ENCODE peak calls at places on chromosome 21, in ten cellular contexts. One of them, this sample, is unnamed.

GRCh38 chr21:39610705-39611104 is 2.0 kb upstream of the B3GALT5 start:
- DNase-seq in tibial nerve: no peak
- DNase-seq in brain microvascular endothelial cell: no peak
- DNase-seq in heart left ventricle: no peak
- DNase-seq in cardiac muscle cell: no peak
- DNase-seq in heart right ventricle: no peak
- DNase-seq in left ventricle myocardium inferior: no peak
- DNase-seq in uterus: no peak
- DNase-seq in GM23338: peak; percentile 88
- DNase-seq in stomach: no peak
- DNase-seq in this sample: no peak

GRCh38 chr21:38377165-38378093 is 120.6 kb downstream of the KCNJ15 start:
- DNase-seq in tibial nerve: no peak
- DNase-seq in heart left ventricle: no peak
- DNase-seq in heart right ventricle: no peak
- DNase-seq in uterus: no peak
- DNase-seq in brain microvascular endothelial cell: no peak
- DNase-seq in left ventricle myocardium inferior: no peak
- DNase-seq in GM23338: no peak
- DNase-seq in stomach: no peak
- DNase-seq in cardiac muscle cell: no peak
- DNase-seq in this sample: no peak

GRCh38 chr21:43834146-43834905 is 30.7 kb upstream of the AGPAT3 start:
- DNase-seq in stomach: no peak
- DNase-seq in heart right ventricle: no peak
- DNase-seq in uterus: no peak
- DNase-seq in cardiac muscle cell: no peak
- DNase-seq in left ventricle myocardium inferior: no peak
- DNase-seq in GM23338: no peak
- DNase-seq in heart left ventricle: no peak
- DNase-seq in tibial nerve: no peak
- DNase-seq in brain microvascular endothelial cell: no peak
- DNase-seq in this sample: no peak

GRCh38 chr21:40516336-40516735 is 330.6 kb downstream of the DSCAM start:
- DNase-seq in uterus: no peak
- DNase-seq in left ventricle myocardium inferior: peak; percentile 23
- DNase-seq in cardiac muscle cell: no peak
- DNase-seq in GM23338: peak; percentile 52
- DNase-seq in brain microvascular endothelial cell: no peak
- DNase-seq in stomach: no peak
- DNase-seq in tibial nerve: peak; percentile 24
- DNase-seq in heart right ventricle: no peak
- DNase-seq in heart left ventricle: peak; percentile 22
- DNase-seq in this sample: no peak

GRCh38 chr21:39033878-39034589 is 149.2 kb downstream of the PSMG1 start:
- DNase-seq in heart left ventricle: no peak
- DNase-seq in uterus: no peak
- DNase-seq in GM23338: no peak
- DNase-seq in left ventricle myocardium inferior: no peak
- DNase-seq in heart right ventricle: no peak
- DNase-seq in stomach: peak; percentile 63
- DNase-seq in cardiac muscle cell: peak; percentile 49
- DNase-seq in brain microvascular endothelial cell: peak; percentile 37
- DNase-seq in tibial nerve: no peak
- DNase-seq in this sample: no peak

GRCh38 chr21:38982096-38982495 is 176.4 kb downstream of the ETS2 start:
- DNase-seq in left ventricle myocardium inferior: no peak
- DNase-seq in GM23338: peak; percentile 93
- DNase-seq in stomach: no peak
- DNase-seq in heart left ventricle: no peak
- DNase-seq in cardiac muscle cell: peak; percentile 56
- DNase-seq in uterus: no peak
- DNase-seq in heart right ventricle: no peak
- DNase-seq in tibial nerve: no peak
- DNase-seq in brain microvascular endothelial cell: no peak
- DNase-seq in this sample: no peak

GRCh38 chr21:23471877-23472276 is 2135.4 kb downstream of the MRPL39 start:
- DNase-seq in cardiac muscle cell: no peak
- DNase-seq in uterus: no peak
- DNase-seq in tibial nerve: no peak
- DNase-seq in brain microvascular endothelial cell: no peak
- DNase-seq in stomach: no peak
- DNase-seq in heart left ventricle: no peak
- DNase-seq in GM23338: no peak
- DNase-seq in heart right ventricle: no peak
- DNase-seq in left ventricle myocardium inferior: no peak
- DNase-seq in this sample: no peak

GRCh38 chr21:38175321-38175720 is 81.5 kb upstream of the KCNJ15 start:
- DNase-seq in GM23338: no peak
- DNase-seq in tibial nerve: no peak
- DNase-seq in heart left ventricle: no peak
- DNase-seq in stomach: no peak
- DNase-seq in left ventricle myocardium inferior: no peak
- DNase-seq in uterus: no peak
- DNase-seq in cardiac muscle cell: no peak
- DNase-seq in brain microvascular endothelial cell: no peak
- DNase-seq in heart right ventricle: no peak
- DNase-seq in this sample: no peak

DNA sequence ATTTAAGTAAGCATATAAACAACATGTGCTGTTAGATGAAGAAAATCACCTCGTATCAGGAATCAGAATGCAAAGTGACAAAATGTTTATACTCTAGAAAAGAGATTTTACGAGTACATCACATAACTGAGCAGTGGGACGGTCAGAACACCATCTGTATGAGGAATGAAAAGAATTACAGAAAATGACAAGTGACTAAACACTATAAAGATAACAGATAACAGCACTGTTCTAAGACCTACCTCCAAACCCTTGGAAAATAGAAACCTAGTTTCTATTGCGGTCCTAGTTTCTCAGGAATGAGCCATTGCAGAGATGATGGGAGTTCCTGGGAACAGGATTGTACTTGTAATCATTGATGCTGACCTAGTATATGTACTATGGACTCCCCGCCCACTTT is 839.4 kb upstream of the ADAMTS5 start:
- DNase-seq in GM23338: no peak
- DNase-seq in stomach: no peak
- DNase-seq in heart right ventricle: no peak
- DNase-seq in left ventricle myocardium inferior: no peak
- DNase-seq in heart left ventricle: no peak
- DNase-seq in cardiac muscle cell: no peak
- DNase-seq in tibial nerve: no peak
- DNase-seq in uterus: no peak
- DNase-seq in brain microvascular endothelial cell: no peak
- DNase-seq in this sample: no peak
- H3K27ac ChIP-seq in GM23338: no peak overlapping the region
- H3K27ac ChIP-seq in stomach: no peak overlapping the region
- H3K27ac ChIP-seq in heart right ventricle: no peak overlapping the region
- H3K27ac ChIP-seq in left ventricle myocardium inferior: no peak overlapping the region
- H3K27ac ChIP-seq in heart left ventricle: no peak overlapping the region
- H3K27ac ChIP-seq in cardiac muscle cell: no peak overlapping the region
- H3K27ac ChIP-seq in tibial nerve: no peak overlapping the region
- H3K27ac ChIP-seq in uterus: peak overlapping the region; percentile 73
- H3K27ac ChIP-seq in brain microvascular endothelial cell: no peak overlapping the region
- H3K27ac ChIP-seq in this sample: no peak overlapping the region

GRCh38 chr21:28111151-28111619 is 881.5 kb downstream of the LTN1 start:
- DNase-seq in heart right ventricle: peak; percentile 14
- DNase-seq in GM23338: no peak
- DNase-seq in uterus: peak; percentile 92
- DNase-seq in stomach: no peak
- DNase-seq in tibial nerve: peak; percentile 29
- DNase-seq in cardiac muscle cell: peak; percentile 98
- DNase-seq in brain microvascular endothelial cell: peak; percentile 0
- DNase-seq in heart left ventricle: peak; percentile 80
- DNase-seq in left ventricle myocardium inferior: peak; percentile 67
- DNase-seq in this sample: no peak
- H3K4me3 ChIP-seq in heart right ventricle: no peak overlapping the region
- H3K4me3 ChIP-seq in GM23338: no peak overlapping the region
- H3K4me3 ChIP-seq in uterus: no peak overlapping the region
- H3K4me3 ChIP-seq in stomach: no peak overlapping the region
- H3K4me3 ChIP-seq in tibial nerve: peak overlapping the region; percentile 5
- H3K4me3 ChIP-seq in cardiac muscle cell: no peak overlapping the region
- H3K4me3 ChIP-seq in brain microvascular endothelial cell: no peak overlapping the region
- H3K4me3 ChIP-seq in heart left ventricle: peak overlapping the region; percentile 14
- H3K4me3 ChIP-seq in left ventricle myocardium inferior: peak overlapping the region; percentile 47
- H3K4me3 ChIP-seq in this sample: peak overlapping the region; percentile 55

GRCh38 chr21:45264919-45265515 is 22.7 kb downstream of the POFUT2 start:
- DNase-seq in GM23338: no peak
- DNase-seq in stomach: peak; percentile 21
- DNase-seq in heart left ventricle: no peak
- DNase-seq in uterus: no peak
- DNase-seq in cardiac muscle cell: no peak
- DNase-seq in left ventricle myocardium inferior: no peak
- DNase-seq in heart right ventricle: no peak
- DNase-seq in brain microvascular endothelial cell: no peak
- DNase-seq in tibial nerve: no peak
- DNase-seq in this sample: peak; percentile 69

GRCh38 chr21:45264146-45264918 is 23.4 kb downstream of the POFUT2 start:
- DNase-seq in brain microvascular endothelial cell: no peak
- DNase-seq in heart right ventricle: no peak
- DNase-seq in cardiac muscle cell: no peak
- DNase-seq in stomach: peak; percentile 17
- DNase-seq in heart left ventricle: no peak
- DNase-seq in left ventricle myocardium inferior: no peak
- DNase-seq in GM23338: no peak
- DNase-seq in tibial nerve: no peak
- DNase-seq in uterus: no peak
- DNase-seq in this sample: no peak

GRCh38 chr21:45267390-45267760 is 20.3 kb downstream of the POFUT2 start:
- DNase-seq in uterus: peak; percentile 3
- DNase-seq in left ventricle myocardium inferior: no peak
- DNase-seq in tibial nerve: no peak
- DNase-seq in GM23338: no peak
- DNase-seq in stomach: peak; percentile 5
- DNase-seq in heart right ventricle: no peak
- DNase-seq in brain microvascular endothelial cell: no peak
- DNase-seq in heart left ventricle: no peak
- DNase-seq in cardiac muscle cell: no peak
- DNase-seq in this sample: peak; percentile 49

GRCh38 chr21:45265721-45266517 is 21.8 kb downstream of the POFUT2 start:
- DNase-seq in tibial nerve: no peak
- DNase-seq in uterus: no peak
- DNase-seq in heart right ventricle: no peak
- DNase-seq in cardiac muscle cell: no peak
- DNase-seq in brain microvascular endothelial cell: no peak
- DNase-seq in stomach: peak; percentile 22
- DNase-seq in heart left ventricle: no peak
- DNase-seq in GM23338: no peak
- DNase-seq in left ventricle myocardium inferior: no peak
- DNase-seq in this sample: peak; percentile 50

DNA sequence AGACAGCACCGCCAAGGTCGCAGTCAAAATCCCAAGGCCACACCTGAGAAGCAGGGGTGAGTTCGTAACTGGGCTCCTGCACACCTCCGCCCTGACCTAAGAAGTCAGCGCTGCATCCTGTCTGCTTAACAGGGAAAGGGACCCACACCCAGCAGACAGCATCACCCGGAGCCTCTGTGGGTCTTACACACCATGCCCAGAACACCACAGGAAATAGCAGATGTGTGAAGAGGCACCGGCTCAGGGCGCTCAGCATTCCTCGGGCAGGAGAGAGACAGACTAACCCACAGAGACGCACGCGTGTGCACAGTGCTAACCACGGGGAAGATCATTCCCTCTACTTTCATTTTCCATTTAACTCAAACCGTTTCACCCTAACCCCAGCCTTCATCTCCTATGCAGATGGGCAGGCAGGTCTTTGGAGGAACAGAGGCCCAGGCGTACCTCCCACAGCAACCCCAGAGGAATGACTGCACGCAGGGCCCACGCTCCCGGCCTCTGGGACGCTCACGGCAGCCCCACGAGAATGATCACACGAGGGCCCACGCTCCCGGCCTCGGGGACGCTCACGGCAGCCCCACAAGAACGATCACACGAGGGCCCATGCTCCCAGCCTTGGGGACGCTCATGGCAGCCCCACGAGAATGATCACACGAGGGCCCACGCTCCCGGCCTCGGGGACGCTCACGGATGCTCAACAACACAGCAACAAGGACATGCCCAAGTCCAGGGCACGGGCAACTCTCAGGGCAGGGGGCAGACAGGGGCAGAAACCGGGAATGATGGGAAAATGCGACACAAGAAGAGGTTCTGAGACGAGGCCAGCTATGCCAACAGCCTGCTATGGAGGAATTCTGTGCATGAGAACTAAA is 20.9 kb downstream of the POFUT2 start:
- DNase-seq in cardiac muscle cell: no peak
- DNase-seq in stomach: peak; percentile 29
- DNase-seq in heart right ventricle: no peak
- DNase-seq in uterus: no peak
- DNase-seq in brain microvascular endothelial cell: peak; percentile 25
- DNase-seq in left ventricle myocardium inferior: no peak
- DNase-seq in tibial nerve: no peak
- DNase-seq in GM23338: no peak
- DNase-seq in heart left ventricle: no peak
- DNase-seq in this sample: no peak
- TF ChIP-seq CTCF in cardiac muscle cell: no peak
- TF ChIP-seq CTCF in stomach: no peak
- TF ChIP-seq CTCF in heart right ventricle: no peak
- TF ChIP-seq CTCF in uterus: no peak
- TF ChIP-seq CTCF in brain microvascular endothelial cell: no peak
- TF ChIP-seq CTCF in left ventricle myocardium inferior: no peak
- TF ChIP-seq CTCF in tibial nerve: no peak
- TF ChIP-seq CTCF in GM23338: no peak
- TF ChIP-seq CTCF in heart left ventricle: no peak
- TF ChIP-seq CTCF in this sample: no peak

GRCh38 chr21:44942566-44942965 is 2.7 kb downstream of the SLX9 start:
- DNase-seq in GM23338: no peak
- DNase-seq in brain microvascular endothelial cell: no peak
- DNase-seq in tibial nerve: no peak
- DNase-seq in left ventricle myocardium inferior: no peak
- DNase-seq in stomach: no peak
- DNase-seq in heart right ventricle: no peak
- DNase-seq in uterus: no peak
- DNase-seq in heart left ventricle: no peak
- DNase-seq in cardiac muscle cell: no peak
- DNase-seq in this sample: no peak

GRCh38 chr21:44939532-44940115 is at the start of gene SLX9:
- DNase-seq in uterus: peak; percentile 59
- DNase-seq in brain microvascular endothelial cell: no peak
- DNase-seq in heart left ventricle: peak; percentile 81
- DNase-seq in heart right ventricle: peak; percentile 83
- DNase-seq in cardiac muscle cell: peak; percentile 86
- DNase-seq in stomach: peak; percentile 83
- DNase-seq in GM23338: peak; percentile 91
- DNase-seq in left ventricle myocardium inferior: peak; percentile 79
- DNase-seq in tibial nerve: no peak
- DNase-seq in this sample: no peak

GRCh38 chr21:44938976-44939531 is 775 bp upstream of the SLX9 start:
- DNase-seq in uterus: no peak
- DNase-seq in brain microvascular endothelial cell: no peak
- DNase-seq in cardiac muscle cell: no peak
- DNase-seq in heart right ventricle: no peak
- DNase-seq in heart left ventricle: no peak
- DNase-seq in left ventricle myocardium inferior: no peak
- DNase-seq in GM23338: no peak
- DNase-seq in stomach: peak; percentile 49
- DNase-seq in tibial nerve: no peak
- DNase-seq in this sample: no peak

GRCh38 chr21:44941567-44941966 is 1.7 kb downstream of the SLX9 start:
- DNase-seq in heart right ventricle: no peak
- DNase-seq in GM23338: no peak
- DNase-seq in brain microvascular endothelial cell: no peak
- DNase-seq in tibial nerve: no peak
- DNase-seq in uterus: no peak
- DNase-seq in stomach: no peak
- DNase-seq in left ventricle myocardium inferior: no peak
- DNase-seq in cardiac muscle cell: no peak
- DNase-seq in heart left ventricle: no peak
- DNase-seq in this sample: no peak

GRCh38 chr21:44940116-44940631 is 345 bp downstream of the SLX9 start:
- DNase-seq in uterus: no peak
- DNase-seq in heart right ventricle: peak; percentile 27
- DNase-seq in cardiac muscle cell: no peak
- DNase-seq in heart left ventricle: no peak
- DNase-seq in stomach: no peak
- DNase-seq in GM23338: peak; percentile 56
- DNase-seq in brain microvascular endothelial cell: no peak
- DNase-seq in left ventricle myocardium inferior: no peak
- DNase-seq in tibial nerve: no peak
- DNase-seq in this sample: no peak
- H3K27ac ChIP-seq in uterus: peak overlapping the region; percentile 45
- H3K27ac ChIP-seq in heart right ventricle: peak overlapping the region; percentile 88
- H3K27ac ChIP-seq in cardiac muscle cell: peak overlapping the region; percentile 9
- H3K27ac ChIP-seq in heart left ventricle: peak overlapping the region; percentile 75
- H3K27ac ChIP-seq in stomach: no peak overlapping the region
- H3K27ac ChIP-seq in GM23338: no peak overlapping the region
- H3K27ac ChIP-seq in brain microvascular endothelial cell: no peak overlapping the region
- H3K27ac ChIP-seq in left ventricle myocardium inferior: peak overlapping the region; percentile 92
- H3K27ac ChIP-seq in tibial nerve: peak overlapping the region; percentile 72
- H3K27ac ChIP-seq in this sample: peak overlapping the region; percentile 28